ENCODE peak calls at places on chromosomes 11 and 22, in four cellular contexts. J is endodermal cell, R is astrocyte of the spinal cord, O is LNCaP clone FGC. Q is an unnamed sample.

GRCh38 chr11:45485070-45485716 is 180.2 kb downstream of the CHST1 start:
- DNase-seq in J (peak; percentile 51), R (no peak), O (no peak), Q (no peak)

GRCh38 chr22:30005213-30005857 is 74.9 kb upstream of the HORMAD2 start:
- DNase-seq in J (peak; percentile 92), R (peak; percentile 78), O (no peak), Q (peak; percentile 69)

GRCh38 chr11:60281482-60281881 is 1.0 kb downstream of the MS4A4A start:
- DNase-seq in J (no peak), R (no peak), O (no peak), Q (no peak)

GRCh38 chr11:118314985-118315384 is 10.5 kb downstream of the CD3E start:
- DNase-seq in J (no peak), R (no peak), O (peak; percentile 67), Q (no peak)

GRCh38 chr11:12216100-12216499 is 105.7 kb downstream of the MICAL2 start:
- DNase-seq in J (no peak), R (no peak), O (no peak), Q (no peak)

GRCh38 chr22:29259253-29259899 is 8.4 kb downstream of the RHBDD3 start:
- DNase-seq in J (peak; percentile 82), R (no peak), O (no peak), Q (peak; percentile 87)

GRCh38 chr11:8100151-8100550 is 19.1 kb downstream of the TUB start:
- DNase-seq in J (no peak), R (no peak), O (no peak), Q (no peak)

GRCh38 chr11:31940396-31941037 is 129.4 kb upstream of the PAX6 start:
- DNase-seq in J (no peak), R (peak; percentile 15), O (no peak), Q (no peak)

GRCh38 chr22:37387793-37388192 is 39.5 kb downstream of the ELFN2 start:
- DNase-seq in J (no peak), R (no peak), O (no peak), Q (no peak)

GRCh38 chr11:121795206-121795605 is 320.8 kb downstream of the BLID start:
- DNase-seq in J (no peak), R (no peak), O (no peak), Q (no peak)

GRCh38 chr11:45225277-45225676 is 60.9 kb downstream of the SYT13 start:
- DNase-seq in J (no peak), R (no peak), O (no peak), Q (no peak)

GRCh38 chr11:27217948-27218410 is 145.0 kb downstream of the CCDC34 start:
- DNase-seq in J (no peak), R (peak; percentile 92), O (no peak), Q (no peak)

GRCh38 chr22:26952654-26953379 is 295.4 kb downstream of the MIAT start:
- DNase-seq in J (peak; percentile 75), R (no peak), O (no peak), Q (peak; percentile 66)

GRCh38 chr22:26952004-26952403 is 294.6 kb downstream of the MIAT start:
- DNase-seq in J (no peak), R (no peak), O (no peak), Q (no peak)

GRCh38 chr22:26957176-26957575 is 299.8 kb downstream of the MIAT start:
- DNase-seq in J (no peak), R (no peak), O (no peak), Q (no peak)

GRCh38 chr22:26956346-26956745 is 299.0 kb downstream of the MIAT start:
- DNase-seq in J (no peak), R (no peak), O (no peak), Q (no peak)

GRCh38 chr22:26953380-26953807 is 296.0 kb downstream of the MIAT start:
- DNase-seq in J (peak; percentile 77), R (no peak), O (no peak), Q (peak; percentile 49)
- H3K4me3 ChIP-seq in J (peak overlapping the region; percentile 19), R (no peak overlapping the region), O (no peak overlapping the region), Q (no peak overlapping the region)

GRCh38 chr11:128906185-128907065 is 15.3 kb downstream of the KCNJ5 start:
- DNase-seq in J (no peak), R (no peak), O (no peak), Q (no peak)
- H3K4me3 ChIP-seq in J (peak overlapping the region; percentile 70), R (no peak overlapping the region), O (no peak overlapping the region), Q (no peak overlapping the region)

DNA sequence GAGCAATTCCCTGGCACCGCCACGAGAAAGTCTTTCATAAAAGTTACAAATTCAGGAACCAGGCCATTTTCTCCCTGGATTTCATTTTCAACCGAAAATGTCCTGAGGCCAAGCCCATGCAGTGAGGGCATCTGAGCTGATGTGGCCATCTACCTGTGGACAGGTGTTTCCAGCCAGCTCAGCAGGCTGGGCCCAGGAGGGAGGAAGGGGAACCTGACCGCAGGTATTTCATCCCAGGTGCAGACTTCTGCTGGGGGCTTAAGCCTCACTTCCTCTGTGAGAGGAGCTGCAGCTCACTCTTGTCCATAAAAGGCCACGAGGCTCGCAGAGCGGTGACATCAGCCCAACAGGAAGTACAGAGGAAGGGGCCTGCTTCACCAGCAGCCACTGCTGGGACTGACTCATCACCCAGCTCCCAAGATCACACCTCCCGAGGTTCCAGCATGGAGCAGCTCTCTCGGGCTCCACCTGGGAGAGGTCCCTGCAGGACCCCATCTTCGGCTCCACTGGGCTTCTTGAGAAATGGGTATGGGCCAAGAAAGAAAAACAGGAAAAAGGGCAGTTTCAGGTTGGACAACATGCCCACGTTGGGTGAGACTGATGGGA is 56.4 kb downstream of the MYH9 start:
- DNase-seq in J (peak; percentile 92), R (peak; percentile 96), O (peak; percentile 92), Q (peak; percentile 69)
- H3K4me3 ChIP-seq in J (no peak overlapping the region), R (no peak overlapping the region), O (no peak overlapping the region), Q (no peak overlapping the region)

GRCh38 chr22:46286941-46287872 is 9.5 kb upstream of the GTSE1 start:
- DNase-seq in J (no peak), R (no peak), O (no peak), Q (peak; percentile 36)
- H3K4me3 ChIP-seq in J (no peak overlapping the region), R (no peak overlapping the region), O (no peak overlapping the region), Q (no peak overlapping the region)

DNA sequence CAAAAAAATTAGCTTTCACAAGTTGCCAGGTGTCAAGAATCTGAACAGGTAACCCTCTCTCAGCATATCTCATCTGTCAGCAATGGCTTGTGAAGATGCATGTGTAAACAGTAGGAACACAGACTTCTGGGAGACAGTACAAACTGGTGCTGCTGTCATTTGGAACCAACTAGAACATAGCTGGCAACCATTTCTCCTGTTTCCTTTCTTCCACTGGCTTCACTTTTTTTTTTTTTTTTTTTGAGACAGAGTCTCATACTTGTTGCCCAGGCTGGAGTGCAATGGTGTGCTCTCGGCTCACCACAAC is 2.1 kb upstream of the PIK3C2A start:
- DNase-seq in J (no peak), R (no peak), O (peak; percentile 64), Q (no peak)
- H3K4me3 ChIP-seq in J (peak overlapping the region; percentile 97), R (no peak overlapping the region), O (no peak overlapping the region), Q (no peak overlapping the region)

GRCh38 chr11:130426223-130427048 is 2.0 kb downstream of the ADAMTS8 start:
- DNase-seq in J (no peak), R (no peak), O (no peak), Q (peak; percentile 28)
- H3K4me3 ChIP-seq in J (no peak overlapping the region), R (no peak overlapping the region), O (no peak overlapping the region), Q (no peak overlapping the region)

GRCh38 chr22:33006955-33007318 is 51.2 kb downstream of the SYN3 start:
- DNase-seq in J (no peak), R (no peak), O (no peak), Q (no peak)
- H3K4me3 ChIP-seq in J (no peak overlapping the region), R (no peak overlapping the region), O (no peak overlapping the region), Q (no peak overlapping the region)

GRCh38 chr11:6385046-6385777 is 5.1 kb upstream of the SMPD1 start:
- DNase-seq in J (no peak), R (no peak), O (no peak), Q (peak; percentile 23)
- H3K4me3 ChIP-seq in J (no peak overlapping the region), R (no peak overlapping the region), O (no peak overlapping the region), Q (no peak overlapping the region)